ENCODE peak calls at places on chromosomes 3 and 15, in four cellular contexts. Y is B cell, B is uterus, S is left ventricle myocardium inferior. Z is an unnamed sample.

GRCh38 chr15:65286069-65286703 is 497 bp downstream of the PARP16 start:
- DNase-seq in Y (no peak), B (no peak), S (no peak), Z (peak; percentile 75)

GRCh38 chr3:113912551-113913246 is 35.1 kb upstream of the ZDHHC23 start:
- DNase-seq in Y (peak; percentile 63), B (peak; percentile 24), S (no peak), Z (no peak)

GRCh38 chr15:53296603-53297002 is 462.9 kb downstream of the WDR72 start:
- DNase-seq in Y (no peak), B (no peak), S (no peak), Z (no peak)

GRCh38 chr15:77507911-77508310 is 87.2 kb downstream of the HMG20A start:
- DNase-seq in Y (no peak), B (peak; percentile 37), S (peak; percentile 71), Z (no peak)

GRCh38 chr3:66047321-66048050 is 8.8 kb upstream of the MAGI1 start:
- DNase-seq in Y (no peak), B (peak; percentile 35), S (no peak), Z (no peak)

GRCh38 chr3:8845641-8846040 is 76.2 kb upstream of the OXTR start:
- DNase-seq in Y (no peak), B (no peak), S (no peak), Z (no peak)

GRCh38 chr3:45896956-45897355 is 10.6 kb downstream of the CCR9 start:
- DNase-seq in Y (no peak), B (no peak), S (no peak), Z (no peak)

GRCh38 chr3:147299656-147300055 is 106.7 kb downstream of the ZIC4 start:
- DNase-seq in Y (no peak), B (no peak), S (no peak), Z (no peak)

GRCh38 chr15:100133001-100133400 is 208.8 kb downstream of the ADAMTS17 start:
- DNase-seq in Y (no peak), B (no peak), S (no peak), Z (no peak)
- TF ChIP-seq CTCF in Y (no peak), B (no peak), S (no peak), Z (no peak)

GRCh38 chr3:170111147-170111771 is 70.3 kb downstream of the PHC3 start:
- DNase-seq in Y (no peak), B (no peak), S (no peak), Z (no peak)

DNA sequence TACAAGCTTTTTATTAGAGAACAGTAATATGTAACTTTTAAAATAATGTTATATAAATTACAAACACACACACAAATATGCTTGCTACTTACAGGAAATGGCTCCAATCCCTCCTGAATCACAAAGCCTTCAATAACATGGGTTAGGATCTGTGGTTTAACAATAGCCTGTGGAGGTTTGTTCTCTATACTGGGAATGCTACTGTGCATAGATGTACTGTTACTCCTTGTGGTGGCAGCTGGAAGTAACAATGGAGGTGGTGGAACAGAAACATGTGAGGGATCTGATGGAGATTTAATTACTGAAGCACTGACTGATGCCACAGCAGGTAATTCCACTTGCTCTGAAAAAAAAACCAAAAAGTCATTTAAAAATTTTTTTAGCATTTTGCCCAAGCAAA is 64.4 kb downstream of the PHC3 start:
- DNase-seq in Y (no peak), B (no peak), S (no peak), Z (no peak)
- TF ChIP-seq CTCF in Y (no peak), B (no peak), S (no peak), Z (peak; percentile 58)

GRCh38 chr3:176769547-176770190 is 427.6 kb downstream of the TBL1XR1 start:
- DNase-seq in Y (no peak), B (no peak), S (no peak), Z (no peak)
- TF ChIP-seq CTCF in Y (no peak), B (no peak), S (no peak), Z (no peak)

GRCh38 chr3:160956785-160957184 is 148.4 kb downstream of the B3GALNT1 start:
- DNase-seq in Y (no peak), B (no peak), S (no peak), Z (no peak)
- TF ChIP-seq CTCF in Y (peak; percentile 41), B (no peak), S (peak; percentile 43), Z (peak; percentile 35)

GRCh38 chr3:149752051-149752787 is at the start of gene COMMD2:
- DNase-seq in Y (peak; percentile 80), B (peak; percentile 71), S (peak; percentile 73), Z (peak; percentile 79)

GRCh38 chr3:149753717-149754116 is 1.4 kb upstream of the COMMD2 start:
- DNase-seq in Y (no peak), B (no peak), S (no peak), Z (no peak)

GRCh38 chr3:149751551-149751950 is 738 bp downstream of the COMMD2 start:
- DNase-seq in Y (no peak), B (no peak), S (no peak), Z (no peak)

GRCh38 chr3:149752788-149753136 is 473 bp upstream of the COMMD2 start:
- DNase-seq in Y (no peak), B (no peak), S (no peak), Z (no peak)
- TF ChIP-seq CTCF in Y (peak; percentile 1), B (no peak), S (no peak), Z (peak; percentile 26)

Z was measured in type B pancreatic cell.